ENCODE peak calls at places on chromosome 11, in ten cellular contexts. W is GM04503; D is GM04504; I is stimulated activated CD4-positive, alpha-beta T cell treated with anti-CD3 and anti-CD28 coated beads, Interleukin-1b, Interleukin-23, amount 100 ng/mL, for 1 hour; Z is stimulated activated CD8-positive, alpha-beta memory T cell treated with anti-CD3 and anti-CD28 coated beads, Interleukin-15, amount 100 ng/mL, for 24 hours; K is NCI-H1436 treated with DMSO at 0.1 percent for 48 hours; X is activated T-cell treated with anti-CD3 and anti-CD28 coated beads for 48 hours; F is NCI-H1105 treated with DMSO at 0.1 percent for 48 hours; N is CD8-positive, alpha-beta memory T cell; E is kidney glomerular epithelial cell. U is an unnamed sample.

GRCh38 chr11:114135737-114136151 is 76.2 kb downstream of the ZBTB16 start:
- DNase-seq in W (no peak), D (no peak), I (no peak), Z (no peak), K (no peak), X (no peak), F (no peak), N (no peak), E (no peak), U (no peak)

GRCh38 chr11:104467414-104467813 is 303.5 kb upstream of the PDGFD start:
- DNase-seq in W (no peak), D (no peak), I (no peak), Z (no peak), K (no peak), X (no peak), F (no peak), N (no peak), E (no peak), U (no peak)

GRCh38 chr11:8658210-8658968 is 24.1 kb downstream of the TRIM66 start:
- DNase-seq in W (no peak), D (no peak), I (no peak), Z (no peak), K (peak), X (no peak), F (peak), N (no peak), E (no peak), U (no peak)

GRCh38 chr11:59206635-59207034 is 6.1 kb downstream of the MPEG1 start:
- DNase-seq in W (no peak), D (no peak), I (no peak), Z (no peak), K (no peak), X (no peak), F (peak), N (no peak), E (peak), U (no peak)

GRCh38 chr11:36233226-36233625 is 56.0 kb downstream of the COMMD9 start:
- DNase-seq in W (peak), D (no peak), I (no peak), Z (no peak), K (no peak), X (no peak), F (peak), N (no peak), E (no peak), U (no peak)

GRCh38 chr11:73716153-73717056 is 44.5 kb downstream of the RAB6A start:
- DNase-seq in W (no peak), D (no peak), I (no peak), Z (no peak), K (no peak), X (no peak), F (no peak), N (no peak), E (no peak), U (no peak)

GRCh38 chr11:10728779-10729472 is 22.1 kb upstream of the CTR9 start:
- DNase-seq in W (peak), D (no peak), I (no peak), Z (no peak), K (no peak), X (no peak), F (no peak), N (no peak), E (no peak), U (no peak)

GRCh38 chr11:131372243-131372930 is 2.0 kb downstream of the NTM start:
- DNase-seq in W (no peak), D (no peak), I (no peak), Z (no peak), K (no peak), X (no peak), F (no peak), N (no peak), E (no peak), U (no peak)

GRCh38 chr11:115504279-115505158 is at the start of gene CADM1:
- DNase-seq in W (peak), D (peak), I (peak), Z (peak), K (peak), X (peak), F (peak), N (peak), E (peak), U (peak)

GRCh38 chr11:104968365-104968855 is at the start of gene CASP4:
- DNase-seq in W (peak), D (peak), I (no peak), Z (no peak), K (no peak), X (no peak), F (peak), N (no peak), E (peak), U (no peak)

GRCh38 chr11:100562102-100562501 is 125.0 kb upstream of the ARHGAP42 start:
- DNase-seq in W (peak), D (peak), I (no peak), Z (no peak), K (no peak), X (no peak), F (no peak), N (no peak), E (peak), U (no peak)

GRCh38 chr11:62715150-62716130 is 8.0 kb downstream of the GNG3 start:
- DNase-seq in W (no peak), D (no peak), I (no peak), Z (no peak), K (no peak), X (no peak), F (no peak), N (no peak), E (no peak), U (no peak)

GRCh38 chr11:75441804-75442132 is 8.8 kb upstream of the KLHL35 start:
- DNase-seq in W (no peak), D (no peak), I (no peak), Z (no peak), K (no peak), X (no peak), F (no peak), N (no peak), E (no peak), U (no peak)

GRCh38 chr11:63869171-63869591 is 30.3 kb downstream of the MARK2 start:
- DNase-seq in W (no peak), D (no peak), I (no peak), Z (no peak), K (no peak), X (no peak), F (no peak), N (no peak), E (no peak), U (no peak)

GRCh38 chr11:79092791-79093313 is 348.0 kb downstream of the TENM4 start:
- DNase-seq in W (peak), D (peak), I (no peak), Z (no peak), K (no peak), X (no peak), F (no peak), N (no peak), E (peak), U (no peak)

U was measured in GOT3.